ENCODE peak calls at places on chromosomes 13 and 19, in seven cellular contexts. Y is lower lobe of right lung, F is astrocyte, U is pancreas, L is lung, M is tibial artery, S is spleen. Q is an unnamed sample.

GRCh38 chr19:23905771-23906170 is 8.9 kb upstream of the ZNF726 start:
- DNase-seq in U (no peak), F (no peak), M (no peak), Y (no peak), L (no peak), S (no peak), Q (no peak)

GRCh38 chr19:31054430-31054829 is 294.8 kb downstream of the TSHZ3 start:
- DNase-seq in Y (no peak), F (peak; percentile 46), M (no peak), S (peak; percentile 63), L (no peak), U (no peak), Q (peak; percentile 23)

GRCh38 chr19:7734220-7735203 is 2.6 kb upstream of the CLEC4G start:
- DNase-seq in S (peak; percentile 61), L (no peak), U (no peak), Y (no peak), M (no peak), F (no peak), Q (no peak)

GRCh38 chr19:53906211-53907192 is 2.6 kb upstream of the CACNG7 start:
- DNase-seq in S (peak; percentile 89), L (peak; percentile 51), F (no peak), M (no peak), U (peak; percentile 58), Y (peak; percentile 73), Q (peak; percentile 59)

GRCh38 chr13:63901630-63902029 is 2486.0 kb upstream of the PCDH20 start:
- DNase-seq in Y (no peak), U (no peak), L (no peak), F (no peak), M (no peak), S (no peak), Q (no peak)

GRCh38 chr13:104314926-104315535 is 1248.8 kb upstream of the SLC10A2 start:
- DNase-seq in U (no peak), F (peak; percentile 20), M (no peak), Y (no peak), S (no peak), L (no peak), Q (no peak)

GRCh38 chr13:35927554-35927953 is 203.6 kb downstream of the DCLK1 start:
- DNase-seq in M (no peak), F (peak; percentile 91), Y (no peak), L (no peak), U (no peak), S (no peak), Q (no peak)

GRCh38 chr19:29896790-29897189 is 45.2 kb upstream of the URI1 start:
- DNase-seq in M (no peak), U (no peak), S (no peak), Y (no peak), L (no peak), F (no peak), Q (no peak)

GRCh38 chr19:1181606-1182005 is 7.5 kb upstream of the SBNO2 start:
- DNase-seq in L (peak; percentile 81), Y (peak; percentile 88), U (peak; percentile 76), F (no peak), M (no peak), S (no peak), Q (no peak)

GRCh38 chr19:46478356-46478986 is 7.1 kb upstream of the PNMA8A start:
- DNase-seq in S (no peak), Y (no peak), U (no peak), L (no peak), F (peak; percentile 82), M (no peak), Q (no peak)

GRCh38 chr19:5338661-5339469 is 1.7 kb downstream of the PTPRS start:
- DNase-seq in M (no peak), U (no peak), Y (no peak), S (no peak), L (no peak), F (no peak), Q (no peak)

GRCh38 chr13:51659276-51660127 is 75.2 kb downstream of the WDFY2 start:
- DNase-seq in L (no peak), F (no peak), Y (no peak), M (no peak), S (no peak), U (no peak), Q (no peak)

GRCh38 chr13:101155920-101156319 is 260.4 kb downstream of the NALCN start:
- DNase-seq in S (no peak), L (no peak), M (no peak), F (no peak), U (no peak), Y (no peak), Q (no peak)

GRCh38 chr19:43545276-43545675 is 12.3 kb downstream of the ZNF575 start:
- DNase-seq in M (no peak), F (no peak), U (no peak), S (peak; percentile 48), Y (no peak), L (no peak), Q (no peak)

GRCh38 chr19:51398096-51398704 is 7.8 kb upstream of the C19orf84 start:
- DNase-seq in Y (no peak), F (no peak), M (no peak), U (no peak), S (no peak), L (no peak), Q (no peak)

GRCh38 chr13:100454876-100455275 is 133.7 kb downstream of the GGACT start:
- DNase-seq in F (peak; percentile 68), L (no peak), M (no peak), S (no peak), U (no peak), Y (no peak), Q (no peak)

DNA sequence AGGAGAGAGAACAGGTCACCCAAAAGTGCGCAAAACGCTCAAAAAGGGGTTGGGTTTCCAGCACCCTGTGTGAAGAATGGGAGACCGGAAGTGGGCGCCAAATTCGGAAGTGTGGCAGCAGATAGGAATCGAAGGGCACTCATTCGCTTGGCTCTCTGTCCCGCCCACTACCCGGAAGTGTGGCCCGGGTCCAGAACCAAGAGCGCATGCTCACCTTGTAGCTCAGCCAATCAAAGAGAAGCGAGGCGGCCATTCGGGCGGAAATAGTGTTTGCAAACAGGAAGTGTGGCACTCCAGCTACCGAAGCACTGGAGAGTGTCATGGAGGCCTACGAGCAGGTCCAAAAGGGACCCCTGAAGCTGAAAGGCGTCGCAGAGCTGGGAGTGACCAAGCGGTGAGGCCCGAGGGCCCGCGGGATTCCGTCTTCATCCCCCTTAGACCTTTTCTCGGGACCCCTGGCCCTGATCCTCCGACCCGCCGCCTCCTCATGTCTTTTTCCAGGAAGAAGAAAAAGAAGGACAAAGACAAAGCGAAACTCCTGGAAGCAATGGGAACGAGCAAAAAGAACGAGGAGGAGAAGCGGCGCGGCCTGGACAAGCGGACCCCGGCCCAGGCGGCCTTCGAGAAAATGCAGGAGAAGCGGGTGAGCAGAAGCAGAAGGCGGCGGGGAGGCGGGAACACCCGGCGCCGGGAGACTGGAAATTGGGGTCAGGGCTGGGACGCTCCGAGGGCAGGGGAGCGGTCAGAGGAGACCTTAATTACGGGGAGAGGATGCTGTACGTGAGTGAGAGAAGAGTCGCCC is at the start of gene FAM32A:
- DNase-seq in Y (peak; percentile 98), F (peak; percentile 97), U (peak; percentile 99), S (peak; percentile 99), M (peak; percentile 100), L (peak; percentile 99), Q (peak; percentile 99)
- TF ChIP-seq CTCF in Y (peak; percentile 36), F (peak; percentile 9), U (no peak), S (peak; percentile 63), M (peak; percentile 26), L (no peak), Q (no peak)

GRCh38 chr13:108911807-108912206 is 282.4 kb downstream of the MYO16 start:
- DNase-seq in U (no peak), S (no peak), L (no peak), F (no peak), Y (no peak), M (no peak), Q (no peak)

GRCh38 chr13:108917581-108917980 is 288.2 kb downstream of the MYO16 start:
- DNase-seq in M (no peak), S (no peak), F (peak; percentile 77), L (no peak), Y (no peak), U (no peak), Q (no peak)

GRCh38 chr13:108919036-108919907 is 289.9 kb downstream of the MYO16 start:
- DNase-seq in U (no peak), L (peak; percentile 41), M (no peak), S (no peak), F (peak; percentile 34), Y (no peak), Q (no peak)

GRCh38 chr13:108915634-108916497 is 286.5 kb downstream of the MYO16 start:
- DNase-seq in S (peak; percentile 85), Y (peak; percentile 86), U (peak; percentile 87), M (peak; percentile 93), L (peak; percentile 85), F (peak; percentile 96), Q (peak; percentile 51)

DNA sequence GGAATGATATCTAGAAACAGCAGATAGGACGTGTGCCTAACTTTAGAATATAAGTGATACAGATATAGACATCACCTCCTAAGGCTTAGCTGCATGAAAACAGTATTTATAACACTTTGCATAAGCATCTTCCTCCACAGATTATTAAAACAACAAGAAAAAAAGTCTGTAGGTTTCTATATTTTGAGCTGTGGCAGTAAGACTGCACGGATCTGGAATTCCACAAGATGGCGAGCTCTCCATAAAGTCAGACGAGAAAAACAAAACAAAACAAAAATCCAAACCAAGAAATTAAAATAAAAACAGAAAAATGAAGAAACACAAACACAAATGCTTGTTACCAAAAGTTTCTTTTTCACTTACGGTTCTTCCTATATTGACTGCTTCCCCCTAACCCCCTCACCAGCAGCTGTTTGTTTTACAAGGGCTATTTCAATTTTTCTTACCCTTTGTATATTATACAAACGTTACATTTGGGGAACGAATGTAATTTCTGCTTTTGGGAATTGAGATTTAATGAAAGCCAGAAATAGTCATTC is 285.8 kb downstream of the MYO16 start:
- DNase-seq in F (peak; percentile 22), L (no peak), U (no peak), M (no peak), Y (no peak), S (no peak), Q (no peak)
- H3K27ac ChIP-seq in F (peak overlapping the region; percentile 61), L (no peak overlapping the region), U (peak overlapping the region; percentile 35), M (peak overlapping the region; percentile 84), Y (peak overlapping the region; percentile 53), S (no peak overlapping the region), Q (no peak overlapping the region)

GRCh38 chr13:43780666-43781065 is 6.1 kb downstream of the ENOX1 start:
- DNase-seq in Y (no peak), F (no peak), S (no peak), U (no peak), L (no peak), M (no peak), Q (no peak)
- H3K27me3 ChIP-seq in Y (peaks cover 3% of the 10 kb centered on the region), F (peaks cover 2% of the 10 kb centered on the region), S (no peaks in the 10 kb centered on the region), U (no peaks in the 10 kb centered on the region), L (no peaks in the 10 kb centered on the region), M (no peaks in the 10 kb centered on the region), Q (peaks cover 15% of the 10 kb centered on the region)

GRCh38 chr19:35474104-35474503 is 16.2 kb downstream of the KRTDAP start:
- DNase-seq in Y (no peak), M (no peak), U (no peak), L (no peak), S (no peak), F (no peak), Q (no peak)

GRCh38 chr19:35471946-35472345 is 18.3 kb downstream of the KRTDAP start:
- DNase-seq in U (no peak), Y (no peak), S (no peak), F (no peak), M (no peak), L (no peak), Q (no peak)

GRCh38 chr19:35479278-35479677 is 11.0 kb downstream of the KRTDAP start:
- DNase-seq in M (no peak), F (no peak), L (no peak), Y (no peak), S (peak; percentile 34), U (no peak), Q (no peak)

GRCh38 chr19:35478794-35479193 is 11.5 kb downstream of the KRTDAP start:
- DNase-seq in U (no peak), Y (no peak), L (no peak), M (no peak), S (no peak), F (no peak), Q (no peak)

GRCh38 chr19:35476149-35476548 is 14.1 kb downstream of the KRTDAP start:
- DNase-seq in S (no peak), M (no peak), F (no peak), Y (no peak), L (no peak), U (no peak), Q (no peak)
- TF ChIP-seq CTCF in S (no peak), M (no peak), F (no peak), Y (no peak), L (no peak), U (no peak), Q (no peak)